ENCODE peak calls at places on chromosomes 11 and 22, in four cellular contexts. W is Right ventricle myocardium superior, Q is right lobe of liver, A is T1000. E is an unnamed sample.

GRCh38 chr11:46315033-46315738 is 32.1 kb upstream of the DGKZ start:
- DNase-seq in Q (no peak), A (peak), W (peak), E (peak)

GRCh38 chr22:43272869-43273318 is 70.3 kb downstream of the SCUBE1 start:
- DNase-seq in A (no peak), W (peak), Q (peak), E (no peak)

GRCh38 chr11:125164422-125165110 is at the start of gene PKNOX2:
- DNase-seq in W (peak), A (peak), Q (peak), E (peak)

GRCh38 chr11:46977940-46978595 is 41.5 kb downstream of the CSTPP1 start:
- DNase-seq in Q (no peak), W (no peak), A (no peak), E (no peak)

GRCh38 chr11:67646535-67647336 is 3.8 kb downstream of the ACY3 start:
- DNase-seq in W (no peak), Q (no peak), A (no peak), E (no peak)

GRCh38 chr11:114819028-114819427 is 140.7 kb downstream of the NXPE2 start:
- DNase-seq in W (no peak), A (no peak), Q (no peak), E (no peak)

GRCh38 chr11:32888805-32889204 is 3.8 kb upstream of the QSER1 start:
- DNase-seq in Q (no peak), A (no peak), W (no peak), E (no peak)

GRCh38 chr11:116312560-116313340 is 460.0 kb downstream of the BUD13 start:
- DNase-seq in A (no peak), W (peak), Q (peak), E (peak)

GRCh38 chr22:44954113-44954512 is 55.7 kb downstream of the PHF21B start:
- DNase-seq in W (no peak), A (no peak), Q (no peak), E (no peak)

GRCh38 chr11:69010964-69011623 is 2.0 kb downstream of the MRGPRF start:
- DNase-seq in A (peak), W (peak), Q (peak), E (no peak)

GRCh38 chr11:95585752-95586077 is 203.9 kb downstream of the FAM76B start:
- DNase-seq in Q (no peak), A (no peak), W (no peak), E (no peak)

GRCh38 chr11:102799656-102800339 is 1.8 kb upstream of the MMP1 start:
- DNase-seq in W (no peak), Q (no peak), A (no peak), E (no peak)

GRCh38 chr11:118853693-118854092 is 30.0 kb upstream of the CXCR5 start:
- DNase-seq in W (no peak), A (no peak), Q (no peak), E (no peak)

GRCh38 chr22:44396727-44397722 is 84.3 kb upstream of the SHISAL1 start:
- DNase-seq in A (no peak), Q (no peak), W (no peak), E (no peak)

GRCh38 chr11:2804189-2804588 is 81.4 kb downstream of the CDKN1C start:
- DNase-seq in A (no peak), W (peak), Q (peak), E (no peak)

GRCh38 chr11:22340803-22341581 is 2.8 kb downstream of the SLC17A6 start:
- DNase-seq in Q (no peak), A (no peak), W (no peak), E (no peak)

GRCh38 chr22:28188480-28188879 is 269.4 kb upstream of the PITPNB start:
- DNase-seq in W (no peak), Q (no peak), A (no peak), E (no peak)

GRCh38 chr11:128776434-128777284 is 82.8 kb downstream of the FLI1 start:
- DNase-seq in Q (peak), A (no peak), W (peak), E (no peak)

E was measured in NCI-H2227 treated with DMSO at 0.1 percent for 48 hours.